ENCODE peak calls at places on chromosome 4, in four cellular contexts. E is endothelial cell, G is fibroblast of gingiva, Q is A549. W is an unnamed sample.

GRCh38 chr4:142369141-142369540 is 477.0 kb downstream of the INPP4B start:
- DNase-seq in Q (no peak), G (peak), E (no peak), W (no peak)

GRCh38 chr4:2837904-2838496 is 5.6 kb upstream of the ADD1 start:
- DNase-seq in Q (no peak), E (no peak), G (peak), W (no peak)

GRCh38 chr4:168694669-168695068 is 197.8 kb downstream of the PALLD start:
- DNase-seq in Q (no peak), G (no peak), E (no peak), W (no peak)

GRCh38 chr4:38030023-38030422 is 69.8 kb downstream of the PTTG2 start:
- DNase-seq in G (no peak), E (no peak), Q (no peak), W (no peak)

GRCh38 chr4:8199594-8200301 is 658 bp downstream of the SH3TC1 start:
- DNase-seq in E (no peak), G (no peak), Q (peak), W (no peak)

GRCh38 chr4:53775381-53775780 is 184.1 kb upstream of the LNX1 start:
- DNase-seq in Q (no peak), G (no peak), E (no peak), W (no peak)

GRCh38 chr4:101594588-101594987 is 195.9 kb upstream of the BANK1 start:
- DNase-seq in E (no peak), G (no peak), Q (no peak), W (no peak)

GRCh38 chr4:173420324-173420752 is 21.4 kb upstream of the SCRG1 start:
- DNase-seq in E (no peak), G (peak), Q (no peak), W (peak)

GRCh38 chr4:182828678-182829025 is 88.5 kb downstream of the DCTD start:
- DNase-seq in G (no peak), Q (no peak), E (no peak), W (no peak)

GRCh38 chr4:144894525-144894924 is 203.5 kb downstream of the ANAPC10 start:
- DNase-seq in E (no peak), G (peak), Q (no peak), W (no peak)

GRCh38 chr4:132767901-132768300 is 381.2 kb upstream of the PCDH10 start:
- DNase-seq in G (no peak), Q (no peak), E (no peak), W (no peak)

GRCh38 chr4:129384974-129385373 is 289.0 kb downstream of the C4orf33 start:
- DNase-seq in E (no peak), G (no peak), Q (no peak), W (no peak)

GRCh38 chr4:101147283-101147682 is 200.0 kb downstream of the PPP3CA start:
- DNase-seq in G (no peak), Q (no peak), E (no peak), W (no peak)

GRCh38 chr4:2733001-2733843 is 22.9 kb downstream of the TNIP2 start:
- DNase-seq in Q (no peak), E (no peak), G (no peak), W (peak)

GRCh38 chr4:56301181-56302076 is 85.9 kb downstream of the AASDH start:
- DNase-seq in E (peak), G (peak), Q (peak), W (peak)

GRCh38 chr4:172147702-172148101 is 334.5 kb downstream of the GALNTL6 start:
- DNase-seq in E (no peak), G (peak), Q (no peak), W (no peak)